ENCODE peak calls at places on chromosomes 2 and 18, in eight cellular contexts. D is spleen; F is sigmoid colon; X is SJSA1; J is CD4-positive, CD25-positive, alpha-beta regulatory T cell; O is fibroblast of lung; B is small intestine; T is A549. A is an unnamed sample.

GRCh38 chr2:186060744-186061143 is 322.1 kb downstream of the FSIP2 start:
- DNase-seq in X (no peak), O (no peak), T (no peak), D (no peak), J (no peak), F (no peak), B (no peak), A (no peak)

GRCh38 chr2:155546715-155547555 is 785.6 kb downstream of the NR4A2 start:
- DNase-seq in X (no peak), J (no peak), B (no peak), O (peak; percentile 8), F (no peak), D (no peak), T (no peak), A (no peak)

GRCh38 chr2:240957656-240958365 is 40.6 kb upstream of the SNED1 start:
- DNase-seq in J (no peak), D (no peak), T (no peak), B (no peak), O (no peak), X (no peak), F (peak; percentile 35), A (no peak)

GRCh38 chr18:62384068-62384467 is 59.0 kb downstream of the TNFRSF11A start:
- DNase-seq in B (no peak), D (no peak), F (no peak), J (no peak), T (no peak), O (no peak), X (no peak), A (no peak)

GRCh38 chr2:14944562-14945346 is 312.2 kb downstream of the LRATD1 start:
- DNase-seq in D (no peak), O (peak; percentile 48), T (peak; percentile 50), B (peak; percentile 21), J (no peak), F (no peak), X (no peak), A (no peak)

GRCh38 chr2:99598435-99598834 is 108.6 kb upstream of the REV1 start:
- DNase-seq in D (no peak), F (no peak), O (no peak), X (no peak), J (no peak), T (no peak), B (no peak), A (no peak)

GRCh38 chr2:219521066-219521880 is 7.0 kb downstream of the ASIC4 start:
- DNase-seq in T (peak; percentile 60), D (peak; percentile 73), B (no peak), X (peak; percentile 37), F (no peak), O (peak; percentile 56), J (no peak), A (no peak)

GRCh38 chr2:3204451-3204850 is 173.2 kb downstream of the EIPR1 start:
- DNase-seq in B (no peak), F (no peak), J (no peak), X (no peak), O (no peak), T (no peak), D (no peak), A (no peak)

GRCh38 chr2:210686401-210686800 is 130.0 kb downstream of the CPS1 start:
- DNase-seq in T (no peak), B (no peak), J (no peak), O (no peak), X (no peak), F (no peak), D (no peak), A (no peak)

GRCh38 chr18:55449412-55450140 is 138.4 kb downstream of the TCF4 start:
- DNase-seq in X (no peak), B (no peak), D (no peak), F (no peak), O (no peak), T (no peak), J (no peak), A (no peak)

GRCh38 chr2:222833410-222833809 is 27.4 kb upstream of the ACSL3 start:
- DNase-seq in J (no peak), D (no peak), F (no peak), T (no peak), B (no peak), X (no peak), O (no peak), A (no peak)

GRCh38 chr2:216694826-216695217 is 527 bp downstream of the IGFBP5 start:
- DNase-seq in J (no peak), T (no peak), D (no peak), F (peak; percentile 68), O (no peak), X (no peak), B (no peak), A (no peak)

GRCh38 chr2:216696751-216697560 is 1.6 kb upstream of the IGFBP5 start:
- DNase-seq in T (peak; percentile 58), B (no peak), F (no peak), D (no peak), O (peak; percentile 65), X (peak; percentile 31), J (no peak), A (no peak)

GRCh38 chr2:216694201-216694825 is 1.0 kb downstream of the IGFBP5 start:
- DNase-seq in X (peak; percentile 25), F (peak; percentile 89), B (no peak), J (no peak), O (peak; percentile 65), D (no peak), T (peak; percentile 54), A (no peak)

GRCh38 chr2:216696321-216696720 is 972 bp upstream of the IGFBP5 start:
- DNase-seq in F (no peak), O (no peak), J (no peak), D (no peak), B (no peak), T (no peak), X (peak; percentile 16), A (no peak)

GRCh38 chr2:216695401-216695821 is at the start of gene IGFBP5:
- DNase-seq in T (no peak), B (no peak), X (no peak), D (no peak), J (no peak), O (peak; percentile 91), F (peak; percentile 98), A (peak; percentile 72)
- H3K4me1 ChIP-seq in T (peaks cover 31% of the 10 kb centered on the region), B (no peaks in the 10 kb centered on the region), X (peaks cover 22% of the 10 kb centered on the region), D (peaks cover 88% of the 10 kb centered on the region), J (peaks cover 26% of the 10 kb centered on the region), O (peaks cover 15% of the 10 kb centered on the region), F (no peaks in the 10 kb centered on the region), A (peaks cover 14% of the 10 kb centered on the region)

GRCh38 chr2:111662771-111663470 is 221.1 kb downstream of the ANAPC1 start:
- DNase-seq in X (no peak), O (peak; percentile 83), T (no peak), F (no peak), D (no peak), B (no peak), J (no peak), A (no peak)

GRCh38 chr2:111665011-111665410 is 219.0 kb downstream of the ANAPC1 start:
- DNase-seq in J (no peak), T (no peak), F (no peak), B (no peak), O (no peak), D (no peak), X (no peak), A (no peak)

GRCh38 chr2:111665551-111666116 is 218.4 kb downstream of the ANAPC1 start:
- DNase-seq in X (no peak), O (no peak), B (no peak), T (no peak), D (no peak), F (no peak), J (no peak), A (no peak)

GRCh38 chr2:111663471-111663951 is 220.5 kb downstream of the ANAPC1 start:
- DNase-seq in D (no peak), F (no peak), J (no peak), T (no peak), O (no peak), B (no peak), X (peak; percentile 80), A (no peak)

DNA sequence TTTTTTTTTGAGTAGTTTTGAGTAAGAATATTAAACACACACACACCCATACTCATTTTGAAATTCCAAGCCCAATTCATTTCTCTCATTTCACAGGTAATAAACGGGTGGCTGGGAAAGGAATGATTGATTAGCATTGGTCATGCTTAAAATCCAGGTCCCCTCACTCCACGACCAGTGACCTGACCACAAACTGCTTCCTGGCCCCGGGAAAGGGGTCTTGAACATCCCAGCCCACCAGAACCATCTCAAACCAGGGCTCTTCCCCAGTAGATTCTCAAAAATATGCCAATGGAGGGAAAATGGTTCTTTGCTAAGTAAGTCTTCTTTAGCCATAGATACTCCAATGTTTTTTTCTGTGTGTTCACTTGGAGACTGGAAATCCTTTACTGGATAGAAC is 219.5 kb downstream of the ANAPC1 start:
- DNase-seq in T (no peak), B (no peak), F (no peak), J (no peak), O (no peak), X (no peak), D (no peak), A (no peak)
- H3K4me1 ChIP-seq in T (peaks cover 25% of the 10 kb centered on the region), B (no peaks in the 10 kb centered on the region), F (no peaks in the 10 kb centered on the region), J (peaks cover 16% of the 10 kb centered on the region), O (peaks cover 26% of the 10 kb centered on the region), X (peaks cover 39% of the 10 kb centered on the region), D (peaks cover 33% of the 10 kb centered on the region), A (no peaks in the 10 kb centered on the region)

GRCh38 chr18:57435851-57436192 is 648 bp downstream of the ONECUT2 start:
- DNase-seq in J (no peak), B (no peak), X (no peak), T (no peak), F (no peak), O (no peak), D (no peak), A (no peak)
- H3K4me1 ChIP-seq in J (peaks cover 44% of the 10 kb centered on the region), B (no peaks in the 10 kb centered on the region), X (peaks cover 21% of the 10 kb centered on the region), T (peaks cover 8% of the 10 kb centered on the region), F (no peaks in the 10 kb centered on the region), O (peaks cover 5% of the 10 kb centered on the region), D (peaks cover 67% of the 10 kb centered on the region), A (peaks cover 6% of the 10 kb centered on the region)

GRCh38 chr18:54154231-54154630 is 70.2 kb downstream of the MBD2 start:
- DNase-seq in B (no peak), F (no peak), T (no peak), J (no peak), X (no peak), O (no peak), D (no peak), A (no peak)

GRCh38 chr18:54161267-54161666 is 63.2 kb downstream of the MBD2 start:
- DNase-seq in X (no peak), F (no peak), O (peak; percentile 64), D (no peak), B (no peak), T (no peak), J (no peak), A (no peak)

GRCh38 chr18:54155412-54155811 is 69.1 kb downstream of the MBD2 start:
- DNase-seq in X (no peak), T (no peak), F (no peak), J (no peak), D (no peak), O (no peak), B (no peak), A (no peak)

GRCh38 chr18:54159916-54160315 is 64.6 kb downstream of the MBD2 start:
- DNase-seq in J (no peak), X (no peak), D (no peak), O (peak; percentile 28), B (no peak), T (no peak), F (no peak), A (no peak)

DNA sequence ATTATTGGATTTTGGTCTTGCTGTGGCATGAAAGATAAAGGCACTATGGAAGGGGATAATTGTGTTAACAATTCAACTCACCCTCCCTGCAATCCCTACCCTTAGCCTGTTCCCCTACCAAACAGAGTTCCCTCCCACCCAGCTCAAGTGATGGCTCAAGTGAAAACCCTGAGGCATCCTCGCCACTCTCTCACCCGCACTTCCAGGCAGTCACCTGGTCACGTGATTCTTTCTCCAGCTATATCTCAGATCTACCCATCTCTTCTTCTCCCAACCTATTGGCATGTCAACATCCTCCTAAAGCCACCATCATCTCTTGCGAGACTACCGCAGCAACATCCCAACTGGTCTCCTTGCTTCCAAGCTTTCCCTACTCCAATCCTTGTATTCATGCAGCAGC is 66.8 kb downstream of the MBD2 start:
- DNase-seq in T (no peak), D (no peak), F (no peak), J (no peak), B (no peak), X (no peak), O (no peak), A (no peak)
- H3K4me1 ChIP-seq in T (peaks cover 4% of the 10 kb centered on the region), D (no peaks in the 10 kb centered on the region), F (no peaks in the 10 kb centered on the region), J (no peaks in the 10 kb centered on the region), B (no peaks in the 10 kb centered on the region), X (peaks cover 27% of the 10 kb centered on the region), O (peaks cover 7% of the 10 kb centered on the region), A (no peaks in the 10 kb centered on the region)

A was measured in pancreas.